ENCODE peak calls at places on chromosomes 1 and 21, in six cellular contexts. A is CD4-positive, alpha-beta T cell; W is right cardiac atrium; T is fibroblast of lung; R is pancreas; H is neural progenitor cell. O is an unnamed sample.

GRCh38 chr1:208272713-208273112 is 28.5 kb upstream of the PLXNA2 start:
- DNase-seq in T (no peak), A (no peak), R (no peak), W (no peak), H (no peak), O (no peak)

GRCh38 chr1:93275634-93276295 is 69.9 kb upstream of the DR1 start:
- DNase-seq in R (no peak), T (no peak), A (no peak), H (peak; percentile 8), W (no peak), O (no peak)

GRCh38 chr1:162323023-162323422 is 53.6 kb downstream of the SPATA46 start:
- DNase-seq in T (no peak), H (no peak), R (no peak), A (no peak), W (no peak), O (no peak)

GRCh38 chr1:180261524-180262160 is 31.6 kb downstream of the LHX4 start:
- DNase-seq in A (no peak), H (no peak), R (no peak), W (no peak), T (peak; percentile 34), O (peak; percentile 35)

GRCh38 chr1:154206212-154206611 is at the start of gene CFAP141:
- DNase-seq in H (no peak), W (no peak), A (no peak), T (no peak), R (no peak), O (no peak)

GRCh38 chr1:64569376-64569775 is 99.4 kb downstream of the CACHD1 start:
- DNase-seq in T (peak; percentile 38), H (no peak), W (no peak), A (no peak), R (no peak), O (no peak)

GRCh38 chr1:42380617-42381423 is at the start of gene RIMKLA:
- DNase-seq in T (peak; percentile 6), W (peak; percentile 80), A (peak; percentile 37), R (peak; percentile 88), H (peak; percentile 92), O (peak; percentile 89)

GRCh38 chr21:16473965-16474364 is 744.2 kb downstream of the USP25 start:
- DNase-seq in A (no peak), R (no peak), W (peak; percentile 60), H (no peak), T (peak; percentile 15), O (peak; percentile 40)

GRCh38 chr1:88878731-88879130 is 12.6 kb downstream of the GTF2B start:
- DNase-seq in A (no peak), W (no peak), H (no peak), R (no peak), T (no peak), O (no peak)

GRCh38 chr1:50915621-50916020 is 44.4 kb downstream of the FAF1 start:
- DNase-seq in R (no peak), W (no peak), A (no peak), T (no peak), H (no peak), O (no peak)

GRCh38 chr1:105485207-105485606 is 1571.3 kb upstream of the PRMT6 start:
- DNase-seq in A (no peak), W (no peak), R (no peak), H (no peak), T (peak; percentile 33), O (no peak)

GRCh38 chr1:165257969-165258459 is 98.5 kb downstream of the LMX1A start:
- DNase-seq in T (peak; percentile 36), R (peak; percentile 81), W (peak; percentile 62), A (no peak), H (peak; percentile 78), O (peak; percentile 86)

GRCh38 chr1:229005556-229005955 is 265.4 kb upstream of the RAB4A start:
- DNase-seq in A (no peak), H (no peak), T (no peak), R (no peak), W (no peak), O (no peak)

GRCh38 chr1:197924516-197925123 is 7.4 kb downstream of the LHX9 start:
- DNase-seq in H (peak; percentile 72), W (no peak), A (no peak), R (no peak), T (peak; percentile 65), O (peak; percentile 71)

GRCh38 chr1:159009287-159009686 is 420 bp upstream of the IFI16 start:
- DNase-seq in W (no peak), R (no peak), T (no peak), H (no peak), A (no peak), O (no peak)

GRCh38 chr1:115134850-115135484 is 45.7 kb upstream of the TSPAN2 start:
- DNase-seq in A (no peak), R (no peak), T (peak; percentile 18), H (no peak), W (no peak), O (no peak)

GRCh38 chr1:181538836-181539235 is 55.5 kb downstream of the CACNA1E start:
- DNase-seq in T (no peak), R (no peak), W (no peak), A (no peak), H (no peak), O (no peak)

GRCh38 chr1:44806025-44806703 is 987 bp downstream of the DYNLT4 start:
- DNase-seq in T (no peak), R (peak; percentile 67), H (no peak), W (peak; percentile 69), A (no peak), O (no peak)

GRCh38 chr21:42010507-42011493 is 640 bp upstream of the ZBTB21 start:
- DNase-seq in R (peak; percentile 90), H (peak; percentile 74), W (peak; percentile 57), A (peak; percentile 25), T (no peak), O (peak; percentile 63)

GRCh38 chr1:115706774-115707425 is 61.6 kb downstream of the CASQ2 start:
- DNase-seq in A (no peak), T (peak; percentile 72), H (peak; percentile 83), W (no peak), R (no peak), O (peak; percentile 89)

GRCh38 chr1:228308628-228309547 is 97.7 kb downstream of the TRIM11 start:
- DNase-seq in W (no peak), T (no peak), R (peak; percentile 38), H (no peak), A (no peak), O (no peak)

GRCh38 chr1:194295690-194296089 is 1109.3 kb upstream of the B3GALT2 start:
- DNase-seq in W (no peak), T (peak; percentile 55), H (peak; percentile 68), A (no peak), R (no peak), O (peak; percentile 76)

GRCh38 chr1:147719711-147720225 is 40.6 kb downstream of the GJA5 start:
- DNase-seq in A (no peak), H (no peak), T (no peak), W (no peak), R (no peak), O (peak; percentile 12)

GRCh38 chr1:203335503-203335902 is 15.4 kb downstream of the FMOD start:
- DNase-seq in W (no peak), H (no peak), A (no peak), R (no peak), T (no peak), O (no peak)

GRCh38 chr1:203342192-203342940 is 8.6 kb downstream of the FMOD start:
- DNase-seq in T (peak; percentile 42), R (peak; percentile 65), A (peak; percentile 33), W (peak; percentile 72), H (peak; percentile 79), O (peak; percentile 71)

GRCh38 chr1:203340112-203340804 is 10.7 kb downstream of the FMOD start:
- DNase-seq in H (peak; percentile 94), T (peak; percentile 90), W (peak; percentile 87), R (peak; percentile 67), A (peak; percentile 44), O (peak; percentile 90)

GRCh38 chr1:203336097-203336496 is 14.8 kb downstream of the FMOD start:
- DNase-seq in A (no peak), R (no peak), T (no peak), W (no peak), H (no peak), O (no peak)

DNA sequence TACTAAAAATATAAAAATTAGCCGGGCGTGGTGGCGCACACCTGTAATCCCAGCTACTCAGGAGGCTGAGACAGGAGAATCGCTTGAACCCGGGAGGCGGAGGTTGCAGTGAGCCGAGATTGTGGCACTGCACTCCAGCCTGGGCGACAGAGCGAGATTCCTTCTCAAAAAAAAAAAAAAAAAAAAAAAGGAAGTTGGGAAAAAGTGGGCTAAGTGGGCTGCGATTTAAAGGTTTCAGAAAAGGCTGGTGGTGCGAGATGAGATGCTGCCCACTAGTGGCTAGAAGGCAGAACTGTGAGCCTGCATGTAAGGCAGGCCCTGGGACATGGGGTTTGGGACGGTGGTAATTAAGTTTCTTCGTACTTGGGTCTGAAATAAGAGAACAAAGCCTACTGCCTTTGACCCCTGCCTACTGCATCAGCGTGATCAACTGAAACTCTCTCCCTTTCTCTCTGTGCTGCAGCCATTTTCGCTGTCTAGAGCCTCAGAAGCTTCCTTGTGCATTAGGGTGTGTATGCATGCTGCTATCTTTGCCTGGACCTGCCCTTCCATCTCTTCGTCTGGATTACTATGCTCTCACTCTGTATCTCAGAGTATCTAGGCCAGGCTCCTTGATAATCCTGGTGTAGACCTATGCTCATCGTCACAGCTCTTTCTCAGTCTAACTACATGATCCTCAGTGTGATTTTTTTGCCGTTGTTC is 12.4 kb downstream of the FMOD start:
- DNase-seq in W (peak; percentile 71), A (peak; percentile 53), T (peak; percentile 75), R (no peak), H (peak; percentile 80), O (peak; percentile 66)
- H3K27ac ChIP-seq in W (no peak overlapping the region), A (no peak overlapping the region), T (no peak overlapping the region), R (no peak overlapping the region), H (no peak overlapping the region), O (no peak overlapping the region)

GRCh38 chr1:209882942-209883340 is 55.1 kb upstream of the SYT14 start:
- DNase-seq in T (no peak), R (no peak), A (no peak), W (no peak), H (no peak), O (no peak)
- H3K27ac ChIP-seq in T (peak overlapping the region; percentile 64), R (no peak overlapping the region), A (no peak overlapping the region), W (no peak overlapping the region), H (no peak overlapping the region), O (no peak overlapping the region)

GRCh38 chr21:32613436-32614043 is 1.4 kb upstream of the CFAP298 start:
- DNase-seq in H (no peak), W (no peak), A (no peak), R (no peak), T (no peak), O (no peak)
- H3K27ac ChIP-seq in H (no peak overlapping the region), W (peak overlapping the region; percentile 88), A (no peak overlapping the region), R (peak overlapping the region; percentile 81), T (no peak overlapping the region), O (peak overlapping the region; percentile 94)

GRCh38 chr1:52503706-52504105 is 49.2 kb downstream of the TUT4 start:
- DNase-seq in T (no peak), R (no peak), A (no peak), H (no peak), W (no peak), O (no peak)
- H3K27ac ChIP-seq in T (no peak overlapping the region), R (no peak overlapping the region), A (no peak overlapping the region), H (no peak overlapping the region), W (no peak overlapping the region), O (no peak overlapping the region)

GRCh38 chr1:167328762-167329483 is 108.2 kb downstream of the POU2F1 start:
- DNase-seq in W (peak; percentile 56), R (no peak), H (peak; percentile 51), A (no peak), T (peak; percentile 2), O (peak; percentile 63)
- H3K27ac ChIP-seq in W (no peak overlapping the region), R (no peak overlapping the region), H (peak overlapping the region; percentile 60), A (no peak overlapping the region), T (no peak overlapping the region), O (no peak overlapping the region)